ENCODE peak calls at places on chromosomes 11 and 22, in four cellular contexts. O is fibroblast of villous mesenchyme; N is activated naive CD4-positive, alpha-beta T cell; Q is GM04504. K is an unnamed sample.

GRCh38 chr22:37012262-37012904 is 6.9 kb downstream of the TST start:
- DNase-seq in O (no peak), N (no peak), Q (no peak), K (no peak)

GRCh38 chr22:44085743-44086741 is 61.9 kb downstream of the PARVB start:
- DNase-seq in O (peak; percentile 55), N (no peak), Q (peak; percentile 29), K (no peak)

GRCh38 chr11:36569095-36569494 is 1.3 kb downstream of the RAG1 start:
- DNase-seq in O (no peak), N (no peak), Q (no peak), K (no peak)

GRCh38 chr22:44276041-44276440 is 36.7 kb downstream of the SHISAL1 start:
- DNase-seq in O (no peak), N (no peak), Q (no peak), K (no peak)

GRCh38 chr11:48125866-48126265 is 90.7 kb upstream of the OR4B1 start:
- DNase-seq in O (no peak), N (no peak), Q (no peak), K (no peak)

GRCh38 chr22:49018601-49019000 is 809.1 kb downstream of the BRD1 start:
- DNase-seq in O (no peak), N (no peak), Q (no peak), K (no peak)

GRCh38 chr22:28600546-28601143 is 79.0 kb downstream of the TTC28 start:
- DNase-seq in O (peak; percentile 72), N (no peak), Q (no peak), K (no peak)

GRCh38 chr22:43476341-43476740 is 64.5 kb downstream of the MPPED1 start:
- DNase-seq in O (no peak), N (no peak), Q (no peak), K (no peak)

GRCh38 chr11:29328961-29329441 is 687.8 kb downstream of the KCNA4 start:
- DNase-seq in O (peak; percentile 81), N (no peak), Q (peak; percentile 35), K (no peak)

GRCh38 chr11:75919525-75919924 is 104.5 kb downstream of the UVRAG start:
- DNase-seq in O (peak; percentile 28), N (no peak), Q (no peak), K (no peak)

GRCh38 chr11:120540744-120541143 is 29.2 kb downstream of the GRIK4 start:
- DNase-seq in O (peak; percentile 57), N (no peak), Q (no peak), K (no peak)

GRCh38 chr11:120375076-120375475 is 38.9 kb downstream of the ARHGEF12 start:
- DNase-seq in O (peak; percentile 22), N (no peak), Q (no peak), K (no peak)

GRCh38 chr11:78432058-78432515 is 14.5 kb upstream of the GAB2 start:
- DNase-seq in O (peak; percentile 33), N (no peak), Q (no peak), K (no peak)

GRCh38 chr11:66881927-66882452 is 25.1 kb downstream of the LRFN4 start:
- DNase-seq in O (no peak), N (no peak), Q (no peak), K (no peak)

GRCh38 chr11:117816151-117816741 is 8.3 kb downstream of the FXYD2 start:
- DNase-seq in O (no peak), N (no peak), Q (no peak), K (no peak)

GRCh38 chr22:47850644-47851151 is 1088.2 kb downstream of the TBC1D22A start:
- DNase-seq in O (peak; percentile 51), N (no peak), Q (no peak), K (no peak)

GRCh38 chr11:80436547-80436946 is 995.7 kb upstream of the TENM4 start:
- DNase-seq in O (no peak), N (no peak), Q (no peak), K (no peak)

GRCh38 chr11:92226331-92227232 is 2.0 kb downstream of the FAT3 start:
- DNase-seq in O (peak; percentile 2), N (no peak), Q (no peak), K (no peak)

GRCh38 chr11:132595711-132596111 is 936.6 kb downstream of the OPCML start:
- DNase-seq in O (peak; percentile 3), N (no peak), Q (no peak), K (no peak)

GRCh38 chr22:42299586-42300285 is 29.3 kb upstream of the TCF20 start:
- DNase-seq in O (no peak), N (no peak), Q (no peak), K (no peak)

GRCh38 chr11:43021466-43021865 is 290.3 kb upstream of the API5 start:
- DNase-seq in O (no peak), N (no peak), Q (no peak), K (no peak)

GRCh38 chr11:63937713-63938480 is 905 bp upstream of the NAA40 start:
- DNase-seq in O (no peak), N (no peak), Q (no peak), K (no peak)

GRCh38 chr11:1375161-1375954 is 14.4 kb upstream of the BRSK2 start:
- DNase-seq in O (no peak), N (no peak), Q (no peak), K (no peak)

GRCh38 chr11:100920571-100920970 is 209.0 kb downstream of the PGR start:
- DNase-seq in O (no peak), N (no peak), Q (no peak), K (no peak)

GRCh38 chr11:1043563-1044096 is 7.1 kb upstream of the MUC6 start:
- DNase-seq in O (no peak), N (no peak), Q (no peak), K (no peak)

GRCh38 chr11:86374586-86374985 is at the start of gene CCDC81:
- DNase-seq in O (peak; percentile 22), N (no peak), Q (no peak), K (no peak)

GRCh38 chr11:102495161-102496042 is 35.1 kb downstream of the MMP7 start:
- DNase-seq in O (peak; percentile 88), N (no peak), Q (peak; percentile 55), K (peak; percentile 22)

GRCh38 chr11:57240757-57241156 is 3.7 kb upstream of the APLNR start:
- DNase-seq in O (no peak), N (no peak), Q (no peak), K (no peak)

K was measured in central memory CD8-positive, alpha-beta T cell.